ENCODE peak calls at places on chromosome 9, in six cellular contexts. K, P, C, V, U and E are unnamed samples.

GRCh38 chr9:89676281-89676680 is 71.5 kb downstream of the GADD45G start:
- DNase-seq in K (no peak), P (no peak), C (no peak), V (peak; percentile 97), U (no peak), E (no peak)

GRCh38 chr9:18195223-18195622 is 278.7 kb upstream of the ADAMTSL1 start:
- DNase-seq in K (no peak), P (no peak), C (no peak), V (no peak), U (no peak), E (no peak)

GRCh38 chr9:10251490-10251889 is 361.3 kb downstream of the PTPRD start:
- DNase-seq in K (no peak), P (no peak), C (no peak), V (no peak), U (no peak), E (peak; percentile 56)

GRCh38 chr9:114047717-114048116 is 30.4 kb downstream of the AMBP start:
- DNase-seq in K (peak; percentile 4), P (peak; percentile 30), C (no peak), V (peak; percentile 40), U (no peak), E (no peak)

GRCh38 chr9:127566351-127567001 is 45.6 kb upstream of the STXBP1 start:
- DNase-seq in K (no peak), P (peak; percentile 47), C (no peak), V (peak; percentile 58), U (peak; percentile 86), E (peak; percentile 48)

GRCh38 chr9:34797367-34797766 is 87.4 kb upstream of the CCL21 start:
- DNase-seq in K (no peak), P (no peak), C (no peak), V (no peak), U (no peak), E (no peak)

GRCh38 chr9:4413856-4414255 is 76.4 kb upstream of the SLC1A1 start:
- DNase-seq in K (no peak), P (peak; percentile 66), C (no peak), V (no peak), U (no peak), E (no peak)

GRCh38 chr9:137892424-137893191 is 15.0 kb downstream of the CACNA1B start:
- DNase-seq in K (no peak), P (no peak), C (no peak), V (no peak), U (no peak), E (no peak)

GRCh38 chr9:79588488-79588887 is 16.7 kb downstream of the TLE4 start:
- DNase-seq in K (no peak), P (no peak), C (no peak), V (no peak), U (no peak), E (no peak)

GRCh38 chr9:92965759-92966517 is 18.6 kb downstream of the FGD3 start:
- DNase-seq in K (no peak), P (no peak), C (no peak), V (peak; percentile 23), U (no peak), E (no peak)

GRCh38 chr9:93955356-93956182 is 414 bp upstream of the BARX1 start:
- DNase-seq in K (no peak), P (no peak), C (no peak), V (no peak), U (no peak), E (no peak)

GRCh38 chr9:25255216-25255615 is 423.0 kb downstream of the TUSC1 start:
- DNase-seq in K (no peak), P (no peak), C (no peak), V (no peak), U (no peak), E (no peak)

GRCh38 chr9:120532475-120532874 is 47.5 kb downstream of the CDK5RAP2 start:
- DNase-seq in K (no peak), P (peak; percentile 65), C (no peak), V (peak; percentile 72), U (peak; percentile 83), E (peak; percentile 59)

GRCh38 chr9:111952559-111952958 is 55.9 kb downstream of the UGCG start:
- DNase-seq in K (no peak), P (peak; percentile 92), C (no peak), V (no peak), U (no peak), E (no peak)

GRCh38 chr9:4894076-4894475 is 91.0 kb upstream of the JAK2 start:
- DNase-seq in K (no peak), P (peak; percentile 57), C (no peak), V (no peak), U (no peak), E (no peak)

GRCh38 chr9:70534058-70534457 is 119.6 kb upstream of the KLF9 start:
- DNase-seq in K (no peak), P (no peak), C (no peak), V (no peak), U (no peak), E (no peak)

GRCh38 chr9:133127340-133127981 is 6.4 kb upstream of the RALGDS start:
- DNase-seq in K (no peak), P (no peak), C (no peak), V (peak; percentile 84), U (no peak), E (no peak)

GRCh38 chr9:135033487-135033886 is 54.0 kb upstream of the OLFM1 start:
- DNase-seq in K (no peak), P (no peak), C (no peak), V (no peak), U (no peak), E (no peak)

GRCh38 chr9:37495571-37495970 is 9.8 kb downstream of the POLR1E start:
- DNase-seq in K (no peak), P (no peak), C (no peak), V (no peak), U (no peak), E (no peak)

GRCh38 chr9:134144801-134145200 is 8.9 kb downstream of the WDR5 start:
- DNase-seq in K (no peak), P (no peak), C (no peak), V (no peak), U (no peak), E (no peak)

GRCh38 chr9:111301195-111301594 is 28.8 kb downstream of the OR2K2 start:
- DNase-seq in K (no peak), P (peak; percentile 85), C (no peak), V (no peak), U (no peak), E (peak; percentile 29)